ENCODE peak calls at places on chromosomes 4 and X, in ten cellular contexts. C, Z, Y, W, D, P, V, N, B and A are unnamed samples.

GRCh38 chr4:6770581-6771228 is 11.8 kb upstream of the KIAA0232 start:
- DNase-seq in C (no peak), Z (no peak), Y (no peak), W (no peak), D (no peak), P (no peak), V (no peak), N (no peak), B (no peak), A (no peak)

GRCh38 chr4:120843840-120844527 is 78.5 kb downstream of the PRDM5 start:
- DNase-seq in C (no peak), Z (no peak), Y (no peak), W (no peak), D (no peak), P (no peak), V (no peak), N (no peak), B (no peak), A (no peak)

GRCh38 chrX:107775000-107775733 is 420 bp downstream of the TSC22D3 start:
- DNase-seq in C (no peak), Z (no peak), Y (no peak), W (no peak), D (no peak), P (no peak), V (peak), N (no peak), B (no peak), A (no peak)

GRCh38 chr4:138573246-138573645 is 331.1 kb upstream of the SLC7A11 start:
- DNase-seq in C (no peak), Z (no peak), Y (no peak), W (no peak), D (no peak), P (no peak), V (no peak), N (no peak), B (no peak), A (no peak)

GRCh38 chrX:40166582-40166981 is 68.8 kb upstream of the BCOR start:
- DNase-seq in C (no peak), Z (peak), Y (no peak), W (no peak), D (peak), P (no peak), V (no peak), N (no peak), B (peak), A (no peak)

GRCh38 chr4:14984452-14984851 is 17.8 kb upstream of the CPEB2 start:
- DNase-seq in C (no peak), Z (peak), Y (no peak), W (no peak), D (no peak), P (no peak), V (no peak), N (no peak), B (no peak), A (no peak)

GRCh38 chr4:53935780-53936179 is 128.6 kb downstream of the CHIC2 start:
- DNase-seq in C (no peak), Z (peak), Y (no peak), W (no peak), D (no peak), P (no peak), V (no peak), N (no peak), B (no peak), A (no peak)

GRCh38 chr4:78659264-78659663 is 107.7 kb downstream of the ANXA3 start:
- DNase-seq in C (no peak), Z (peak), Y (no peak), W (no peak), D (peak), P (no peak), V (no peak), N (no peak), B (no peak), A (no peak)

GRCh38 chr4:170011921-170012628 is 14.1 kb downstream of the MFAP3L start:
- DNase-seq in C (no peak), Z (no peak), Y (no peak), W (no peak), D (no peak), P (no peak), V (no peak), N (no peak), B (no peak), A (no peak)

GRCh38 chrX:135009057-135009605 is 13.2 kb downstream of the RTL8B start:
- DNase-seq in C (no peak), Z (no peak), Y (no peak), W (no peak), D (no peak), P (no peak), V (no peak), N (no peak), B (no peak), A (no peak)

GRCh38 chr4:77586953-77587383 is 18.7 kb upstream of the CXCL13 start:
- DNase-seq in C (no peak), Z (no peak), Y (no peak), W (no peak), D (peak), P (no peak), V (peak), N (peak), B (no peak), A (no peak)